ENCODE peak calls at places on chromosomes 11 and 22, in five cellular contexts. One of them, this sample, is unnamed.

GRCh38 chr11:30128269-30128932 is 102.4 kb upstream of the FSHB start:
- DNase-seq in stomach: no peak
- DNase-seq in uterus: no peak
- DNase-seq in tibial nerve: no peak
- DNase-seq in Peyer's patch: no peak
- DNase-seq in this sample: peak; percentile 41

GRCh38 chr22:49201046-49201970 is 626.4 kb downstream of the BRD1 start:
- DNase-seq in stomach: peak; percentile 13
- DNase-seq in Peyer's patch: no peak
- DNase-seq in uterus: peak; percentile 1
- DNase-seq in tibial nerve: no peak
- DNase-seq in this sample: peak; percentile 5

GRCh38 chr11:125886997-125887372 is 483 bp upstream of the HYLS1 start:
- DNase-seq in uterus: peak; percentile 29
- DNase-seq in tibial nerve: peak; percentile 11
- DNase-seq in stomach: no peak
- DNase-seq in Peyer's patch: peak; percentile 47
- DNase-seq in this sample: peak; percentile 78

GRCh38 chr11:128939591-128939990 is 3.1 kb downstream of the TP53AIP1 start:
- DNase-seq in tibial nerve: no peak
- DNase-seq in uterus: no peak
- DNase-seq in Peyer's patch: no peak
- DNase-seq in stomach: no peak
- DNase-seq in this sample: no peak

GRCh38 chr11:80542704-80543103 is 1101.9 kb upstream of the TENM4 start:
- DNase-seq in stomach: no peak
- DNase-seq in tibial nerve: no peak
- DNase-seq in Peyer's patch: no peak
- DNase-seq in uterus: no peak
- DNase-seq in this sample: no peak

GRCh38 chr11:72085836-72086475 is 5.3 kb downstream of the LRRC51 start:
- DNase-seq in tibial nerve: no peak
- DNase-seq in uterus: no peak
- DNase-seq in stomach: no peak
- DNase-seq in Peyer's patch: no peak
- DNase-seq in this sample: no peak

GRCh38 chr11:69485337-69486041 is 4.0 kb downstream of the LINC01488 start:
- DNase-seq in stomach: no peak
- DNase-seq in Peyer's patch: no peak
- DNase-seq in tibial nerve: no peak
- DNase-seq in uterus: no peak
- DNase-seq in this sample: no peak

GRCh38 chr11:95262994-95263764 is 32.2 kb upstream of the SESN3 start:
- DNase-seq in Peyer's patch: no peak
- DNase-seq in uterus: no peak
- DNase-seq in stomach: no peak
- DNase-seq in tibial nerve: no peak
- DNase-seq in this sample: no peak

GRCh38 chr11:70351646-70352045 is 46.7 kb upstream of the CTTN start:
- DNase-seq in Peyer's patch: no peak
- DNase-seq in uterus: no peak
- DNase-seq in tibial nerve: no peak
- DNase-seq in stomach: no peak
- DNase-seq in this sample: peak; percentile 40

GRCh38 chr22:16963189-16963945 is 44.7 kb downstream of the GAB4 start:
- DNase-seq in Peyer's patch: no peak
- DNase-seq in uterus: no peak
- DNase-seq in stomach: no peak
- DNase-seq in tibial nerve: no peak
- DNase-seq in this sample: no peak

GRCh38 chr11:43835104-43835503 is 45.5 kb upstream of the ALKBH3 start:
- DNase-seq in Peyer's patch: no peak
- DNase-seq in tibial nerve: no peak
- DNase-seq in uterus: no peak
- DNase-seq in stomach: peak; percentile 45
- DNase-seq in this sample: no peak

GRCh38 chr11:15091620-15092019 is 18.2 kb downstream of the CALCB start:
- DNase-seq in uterus: no peak
- DNase-seq in stomach: no peak
- DNase-seq in Peyer's patch: no peak
- DNase-seq in tibial nerve: no peak
- DNase-seq in this sample: no peak

GRCh38 chr11:12535321-12535720 is 138.9 kb upstream of the TEAD1 start:
- DNase-seq in tibial nerve: no peak
- DNase-seq in Peyer's patch: no peak
- DNase-seq in stomach: no peak
- DNase-seq in uterus: no peak
- DNase-seq in this sample: no peak

GRCh38 chr11:110991621-110992355 is 253.7 kb upstream of the POU2AF2 start:
- DNase-seq in Peyer's patch: no peak
- DNase-seq in stomach: no peak
- DNase-seq in uterus: peak; percentile 38
- DNase-seq in tibial nerve: peak; percentile 58
- DNase-seq in this sample: no peak

GRCh38 chr11:95330332-95330731 is 99.3 kb upstream of the SESN3 start:
- DNase-seq in stomach: no peak
- DNase-seq in tibial nerve: no peak
- DNase-seq in Peyer's patch: no peak
- DNase-seq in uterus: no peak
- DNase-seq in this sample: peak; percentile 19

GRCh38 chr11:129947474-129947873 is 52.1 kb upstream of the NFRKB start:
- DNase-seq in uterus: no peak
- DNase-seq in Peyer's patch: no peak
- DNase-seq in tibial nerve: no peak
- DNase-seq in stomach: no peak
- DNase-seq in this sample: no peak

GRCh38 chr11:86952933-86953637 is 2.1 kb downstream of the FZD4 start:
- DNase-seq in Peyer's patch: no peak
- DNase-seq in uterus: no peak
- DNase-seq in tibial nerve: no peak
- DNase-seq in stomach: no peak
- DNase-seq in this sample: no peak

GRCh38 chr22:33013531-33014162 is 44.5 kb downstream of the SYN3 start:
- DNase-seq in uterus: no peak
- DNase-seq in Peyer's patch: peak; percentile 2
- DNase-seq in stomach: no peak
- DNase-seq in tibial nerve: no peak
- DNase-seq in this sample: no peak

GRCh38 chr11:94845622-94846021 is 77.5 kb downstream of the AMOTL1 start:
- DNase-seq in stomach: peak; percentile 78
- DNase-seq in tibial nerve: no peak
- DNase-seq in Peyer's patch: no peak
- DNase-seq in uterus: no peak
- DNase-seq in this sample: no peak

GRCh38 chr22:20867179-20868099 is 8.6 kb downstream of the SNAP29 start:
- DNase-seq in stomach: peak; percentile 66
- DNase-seq in Peyer's patch: no peak
- DNase-seq in uterus: peak; percentile 54
- DNase-seq in tibial nerve: peak; percentile 66
- DNase-seq in this sample: peak; percentile 61

GRCh38 chr11:10725907-10726253 is 25.2 kb upstream of the CTR9 start:
- DNase-seq in tibial nerve: no peak
- DNase-seq in uterus: no peak
- DNase-seq in Peyer's patch: no peak
- DNase-seq in stomach: no peak
- DNase-seq in this sample: no peak

GRCh38 chr22:45964372-45964771 is 12.6 kb downstream of the WNT7B start:
- DNase-seq in tibial nerve: no peak
- DNase-seq in uterus: no peak
- DNase-seq in Peyer's patch: no peak
- DNase-seq in stomach: no peak
- DNase-seq in this sample: no peak

GRCh38 chr22:39940757-39941305 is 19.4 kb upstream of the TMA7B start:
- DNase-seq in tibial nerve: no peak
- DNase-seq in Peyer's patch: no peak
- DNase-seq in stomach: no peak
- DNase-seq in uterus: no peak
- DNase-seq in this sample: no peak

GRCh38 chr22:17920145-17920605 is 104.2 kb downstream of the MICAL3 start:
- DNase-seq in uterus: peak; percentile 34
- DNase-seq in tibial nerve: no peak
- DNase-seq in Peyer's patch: no peak
- DNase-seq in stomach: peak; percentile 57
- DNase-seq in this sample: peak; percentile 70

GRCh38 chr22:25076281-25076680 is 123.4 kb upstream of the CRYBB3 start:
- DNase-seq in uterus: no peak
- DNase-seq in tibial nerve: no peak
- DNase-seq in Peyer's patch: no peak
- DNase-seq in stomach: no peak
- DNase-seq in this sample: no peak

GRCh38 chr11:130037881-130038601 is 31.7 kb upstream of the APLP2 start:
- DNase-seq in uterus: no peak
- DNase-seq in tibial nerve: no peak
- DNase-seq in Peyer's patch: no peak
- DNase-seq in stomach: no peak
- DNase-seq in this sample: no peak

GRCh38 chr11:3000032-3000961 is 8.2 kb upstream of the NAP1L4 start:
- DNase-seq in uterus: no peak
- DNase-seq in tibial nerve: no peak
- DNase-seq in stomach: peak; percentile 95
- DNase-seq in Peyer's patch: no peak
- DNase-seq in this sample: peak; percentile 72

GRCh38 chr22:30181459-30182353 is 64.9 kb downstream of the LIF start:
- DNase-seq in uterus: no peak
- DNase-seq in stomach: no peak
- DNase-seq in Peyer's patch: no peak
- DNase-seq in tibial nerve: no peak
- DNase-seq in this sample: no peak

GRCh38 chr11:123308077-123308476 is 113.0 kb upstream of the CLMP start:
- DNase-seq in tibial nerve: peak; percentile 8
- DNase-seq in Peyer's patch: no peak
- DNase-seq in stomach: no peak
- DNase-seq in uterus: no peak
- DNase-seq in this sample: no peak

DNA sequence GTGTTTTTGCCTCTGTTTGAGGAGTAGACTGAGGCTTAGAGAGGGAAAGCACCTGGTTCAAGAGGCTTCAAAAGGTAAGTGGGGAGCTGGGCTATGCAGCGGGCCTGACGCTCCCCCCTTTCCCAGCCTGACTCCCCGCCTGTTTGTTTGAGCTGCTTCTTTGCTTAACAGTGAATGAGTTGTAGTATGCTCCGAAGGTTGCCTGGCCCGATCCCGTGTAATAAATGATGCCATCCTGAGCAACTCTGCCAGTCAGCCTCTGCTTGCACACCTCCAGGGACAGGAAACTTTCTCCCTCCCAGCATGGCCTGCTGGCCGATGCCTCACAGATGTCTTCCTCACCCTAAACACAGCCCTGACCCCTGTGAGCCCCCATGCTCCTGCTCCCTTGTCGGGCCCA is 45.5 kb upstream of the TTLL12 start:
- DNase-seq in Peyer's patch: no peak
- DNase-seq in uterus: no peak
- DNase-seq in tibial nerve: no peak
- DNase-seq in stomach: no peak
- DNase-seq in this sample: no peak
- TF ChIP-seq POLR2A in Peyer's patch: no peak
- TF ChIP-seq POLR2A in uterus: no peak
- TF ChIP-seq POLR2A in tibial nerve: no peak
- TF ChIP-seq POLR2A in stomach: no peak
- TF ChIP-seq POLR2A in this sample: no peak

GRCh38 chr11:114156131-114156581 is 96.6 kb downstream of the ZBTB16 start:
- DNase-seq in Peyer's patch: no peak
- DNase-seq in stomach: no peak
- DNase-seq in tibial nerve: no peak
- DNase-seq in uterus: no peak
- DNase-seq in this sample: peak; percentile 23

GRCh38 chr11:114153224-114153623 is 93.7 kb downstream of the ZBTB16 start:
- DNase-seq in uterus: no peak
- DNase-seq in tibial nerve: no peak
- DNase-seq in Peyer's patch: no peak
- DNase-seq in stomach: no peak
- DNase-seq in this sample: no peak

GRCh38 chr11:114152785-114153184 is 93.3 kb downstream of the ZBTB16 start:
- DNase-seq in uterus: no peak
- DNase-seq in stomach: no peak
- DNase-seq in Peyer's patch: no peak
- DNase-seq in tibial nerve: no peak
- DNase-seq in this sample: no peak

GRCh38 chr11:114155116-114155515 is 95.6 kb downstream of the ZBTB16 start:
- DNase-seq in uterus: no peak
- DNase-seq in stomach: no peak
- DNase-seq in tibial nerve: no peak
- DNase-seq in Peyer's patch: no peak
- DNase-seq in this sample: peak; percentile 29

DNA sequence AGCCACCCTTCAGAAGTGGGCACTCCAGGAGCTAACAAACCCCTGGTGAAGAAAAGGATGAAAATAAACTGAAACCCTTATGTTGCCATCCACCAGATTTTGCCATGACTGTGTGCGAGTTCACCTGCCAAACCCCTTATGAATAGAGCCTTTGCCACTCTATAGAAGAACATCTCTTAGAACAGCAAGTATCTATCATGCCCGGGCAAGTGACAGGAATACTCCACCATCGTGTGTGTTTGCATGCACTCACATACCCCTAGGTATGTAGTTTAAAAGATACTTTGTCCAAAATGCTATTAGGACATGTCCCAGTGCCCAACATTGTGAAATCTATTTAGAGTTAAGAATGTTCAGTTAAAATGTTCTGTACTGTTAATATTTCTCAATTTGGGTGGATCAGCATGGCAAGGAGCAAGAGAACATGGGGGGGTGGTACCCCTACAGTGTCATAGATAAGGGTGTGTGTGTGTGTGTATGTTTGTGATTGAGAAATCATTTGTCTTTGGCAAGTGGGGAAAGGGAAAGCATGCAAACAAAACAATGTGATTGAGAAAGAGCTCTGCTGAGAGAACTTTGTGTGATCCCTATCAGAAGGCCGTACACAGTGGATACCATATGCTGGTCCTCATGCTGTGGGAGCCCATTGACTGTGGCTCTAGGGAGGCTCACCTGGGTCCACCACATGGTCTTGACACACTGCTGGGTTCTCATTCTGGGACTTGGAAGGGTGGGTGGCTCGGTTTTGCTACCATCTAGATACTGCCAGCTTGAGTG is 94.9 kb downstream of the ZBTB16 start:
- DNase-seq in tibial nerve: peak; percentile 88
- DNase-seq in uterus: peak; percentile 82
- DNase-seq in Peyer's patch: no peak
- DNase-seq in stomach: no peak
- DNase-seq in this sample: no peak
- TF ChIP-seq POLR2A in tibial nerve: no peak
- TF ChIP-seq POLR2A in uterus: no peak
- TF ChIP-seq POLR2A in Peyer's patch: no peak
- TF ChIP-seq POLR2A in stomach: no peak
- TF ChIP-seq POLR2A in this sample: no peak

GRCh38 chr11:66002648-66003225 is 434 bp downstream of the BANF1 start:
- DNase-seq in stomach: peak; percentile 70
- DNase-seq in Peyer's patch: no peak
- DNase-seq in tibial nerve: peak; percentile 16
- DNase-seq in uterus: peak; percentile 57
- DNase-seq in this sample: peak; percentile 81
- TF ChIP-seq POLR2A in stomach: no peak
- TF ChIP-seq POLR2A in Peyer's patch: no peak
- TF ChIP-seq POLR2A in tibial nerve: no peak
- TF ChIP-seq POLR2A in uterus: no peak
- TF ChIP-seq POLR2A in this sample: no peak

GRCh38 chr11:65325435-65325834 is 8.2 kb upstream of the DPF2 start:
- DNase-seq in stomach: no peak
- DNase-seq in Peyer's patch: no peak
- DNase-seq in tibial nerve: no peak
- DNase-seq in uterus: no peak
- DNase-seq in this sample: no peak
- TF ChIP-seq POLR2A in stomach: no peak
- TF ChIP-seq POLR2A in Peyer's patch: no peak
- TF ChIP-seq POLR2A in tibial nerve: no peak
- TF ChIP-seq POLR2A in uterus: no peak
- TF ChIP-seq POLR2A in this sample: no peak